ENCODE peak calls at places on chromosomes 6 and 20, in five cellular contexts. X is PC-3, G is fibroblast of lung, H is Karpas-422, T is mesendoderm. U is an unnamed sample.

GRCh38 chr6:106381871-106382270 is 21.4 kb downstream of the CRYBG1 start:
- DNase-seq in G (no peak), H (no peak), T (no peak), X (peak), U (no peak)

GRCh38 chr20:57680934-57681914 is 28.6 kb downstream of the PMEPA1 start:
- DNase-seq in H (peak), T (no peak), G (no peak), X (no peak), U (no peak)

GRCh38 chr20:54665812-54666211 is 190.4 kb downstream of the DOK5 start:
- DNase-seq in X (no peak), G (no peak), T (no peak), H (no peak), U (no peak)

GRCh38 chr6:106170030-106170791 is 84.1 kb downstream of the PRDM1 start:
- DNase-seq in H (no peak), X (no peak), T (no peak), G (no peak), U (no peak)

GRCh38 chr20:11851646-11852045 is 66.0 kb upstream of the BTBD3 start:
- DNase-seq in T (no peak), H (no peak), X (no peak), G (no peak), U (no peak)

GRCh38 chr6:52611833-52612232 is 35.0 kb upstream of the TRAM2 start:
- DNase-seq in H (no peak), X (peak), T (peak), G (no peak), U (no peak)

GRCh38 chr6:161586866-161587265 is 313.0 kb upstream of the AGPAT4 start:
- DNase-seq in G (no peak), T (no peak), H (no peak), X (no peak), U (no peak)

GRCh38 chr6:164967102-164967501 is 342.3 kb downstream of the C6orf118 start:
- DNase-seq in G (no peak), X (no peak), H (no peak), T (peak), U (no peak)

GRCh38 chr6:33132121-33132524 is 56.3 kb downstream of the HLA-DPB1 start:
- DNase-seq in X (no peak), G (no peak), H (no peak), T (no peak), U (no peak)

DNA sequence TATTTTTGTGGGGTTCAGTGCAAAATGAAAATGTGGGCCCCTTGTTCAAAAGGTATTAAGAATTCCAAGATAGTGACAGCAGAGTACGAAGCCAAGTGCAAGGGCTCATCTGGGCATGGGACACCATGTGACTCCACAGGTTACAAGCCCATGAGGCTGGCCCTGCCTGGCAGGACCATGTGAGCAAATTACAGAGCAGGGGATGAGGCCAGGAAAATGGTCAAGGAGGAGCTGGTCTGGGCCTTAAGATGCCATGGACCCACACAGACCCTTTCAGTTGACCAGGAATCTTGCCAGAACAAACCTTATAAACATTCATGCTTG is 86.9 kb downstream of the SNX5 start:
- DNase-seq in G (no peak), X (no peak), T (no peak), H (no peak), U (no peak)
- H3K9ac ChIP-seq in G (no peak), X (no peak), T (no peak), H (no peak), U (no peak)

GRCh38 chr6:139872635-139873034 is 498.2 kb upstream of the CITED2 start:
- DNase-seq in T (no peak), H (no peak), G (no peak), X (no peak), U (no peak)
- H3K27ac ChIP-seq in T (no peak), H (no peak), G (no peak), X (no peak), U (peak)

GRCh38 chr6:34515473-34516387 is 40.4 kb downstream of the SPDEF start:
- DNase-seq in X (no peak), G (no peak), T (no peak), H (no peak), U (no peak)
- H3K9ac ChIP-seq in X (no peak), G (no peak), T (no peak), H (no peak), U (no peak)

GRCh38 chr6:36662827-36663256 is 15.7 kb upstream of the CDKN1A start:
- DNase-seq in G (no peak), X (no peak), H (peak), T (no peak), U (no peak)
- H3K27ac ChIP-seq in G (no peak), X (no peak), H (no peak), T (no peak), U (no peak)

GRCh38 chr6:14305131-14305530 is 187.6 kb downstream of the CD83 start:
- DNase-seq in X (peak), T (no peak), G (no peak), H (no peak), U (no peak)
- H3K9ac ChIP-seq in X (no peak), T (no peak), G (no peak), H (no peak), U (no peak)

GRCh38 chr20:52840041-52840440 is 132.1 kb upstream of the TSHZ2 start:
- DNase-seq in T (peak), X (no peak), H (no peak), G (no peak), U (no peak)
- H3K27ac ChIP-seq in T (no peak), X (no peak), H (no peak), G (no peak), U (no peak)

GRCh38 chr6:75525682-75526081 is 32.1 kb upstream of the FILIP1 start:
- DNase-seq in T (no peak), H (no peak), X (no peak), G (no peak), U (no peak)
- H3K9ac ChIP-seq in T (no peak), H (no peak), X (no peak), G (no peak), U (no peak)

DNA sequence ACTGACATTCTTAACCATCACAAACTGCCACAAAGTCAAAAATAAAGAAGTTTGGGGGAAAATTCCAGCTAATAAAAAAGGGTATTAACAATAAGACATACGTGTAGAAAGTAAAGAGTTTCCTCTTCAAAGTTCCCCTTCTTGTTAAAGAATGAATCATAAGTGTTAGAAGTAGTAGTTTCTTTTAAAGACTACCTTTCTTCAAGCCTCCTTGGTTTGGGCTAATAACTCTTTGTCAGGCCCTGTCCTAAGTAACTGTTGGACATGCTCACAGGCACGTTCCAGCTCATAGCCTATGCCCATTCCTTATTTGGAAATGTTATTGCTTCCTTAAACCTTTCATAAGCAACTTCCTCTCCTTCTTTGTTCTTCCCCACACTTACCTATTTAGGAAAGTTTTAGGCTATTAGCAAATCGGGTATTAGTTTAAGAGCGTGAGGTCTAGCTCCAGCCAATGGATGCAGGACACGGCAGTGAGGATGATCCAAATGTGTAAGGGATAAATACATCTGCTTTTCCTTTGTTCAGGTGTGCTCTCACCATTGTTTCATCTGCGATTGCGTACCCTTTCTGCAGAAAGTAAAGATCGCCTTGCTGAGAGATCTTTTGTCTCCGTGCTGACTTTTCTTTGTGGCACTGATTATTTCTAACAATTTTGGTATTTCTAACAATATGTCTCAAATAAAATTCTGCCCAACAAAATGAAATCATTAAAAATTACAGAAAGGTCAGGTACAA is 64.9 kb downstream of the CHD6 start:
- DNase-seq in X (no peak), G (no peak), H (no peak), T (no peak), U (no peak)
- H3K27ac ChIP-seq in X (peak), G (no peak), H (no peak), T (no peak), U (no peak)

GRCh38 chr20:9514461-9515210 is at the start of gene LAMP5:
- DNase-seq in T (peak), H (no peak), X (peak), G (peak), U (no peak)
- H3K9ac ChIP-seq in T (no peak), H (no peak), X (no peak), G (no peak), U (no peak)

GRCh38 chr20:52405417-52405816 is 213.8 kb upstream of the ZFP64 start:
- DNase-seq in T (no peak), X (peak), G (peak), H (no peak), U (no peak)

GRCh38 chr20:52404676-52405075 is 213.1 kb upstream of the ZFP64 start:
- DNase-seq in G (no peak), T (peak), X (no peak), H (no peak), U (no peak)

GRCh38 chr20:52410746-52411317 is 219.3 kb upstream of the ZFP64 start:
- DNase-seq in T (no peak), X (no peak), H (no peak), G (no peak), U (no peak)

GRCh38 chr20:52411611-52412010 is 220.0 kb upstream of the ZFP64 start:
- DNase-seq in H (no peak), X (no peak), G (no peak), T (no peak), U (no peak)

DNA sequence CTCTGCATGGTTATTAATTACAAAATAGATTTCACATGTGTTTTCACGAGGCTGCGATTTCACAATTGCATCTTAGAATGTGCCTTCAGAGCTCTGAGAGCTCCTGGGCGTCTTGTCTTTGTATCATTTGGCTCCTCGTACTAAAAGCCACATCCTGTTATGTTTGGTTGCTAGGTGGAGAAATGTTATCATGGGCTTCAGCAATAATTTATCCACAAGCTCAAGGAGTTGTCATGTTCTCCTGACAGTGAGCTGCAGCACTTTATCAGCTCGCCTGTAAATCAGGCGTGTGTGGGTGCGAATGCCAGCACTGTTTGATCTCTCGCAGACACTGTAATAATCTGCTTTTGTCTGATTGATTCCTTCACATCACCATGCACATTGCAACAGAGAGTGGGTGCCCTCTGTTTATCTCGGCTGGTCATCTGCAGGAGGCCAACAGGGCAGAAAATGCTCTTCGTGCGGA is 218.6 kb upstream of the ZFP64 start:
- DNase-seq in T (peak), G (peak), H (no peak), X (no peak), U (peak)
- H3K27ac ChIP-seq in T (no peak), G (no peak), H (no peak), X (no peak), U (no peak)